ENCODE peak calls at places on chromosome 15, in six cellular contexts. F is H7, Q is GM23338, L is skeletal muscle cell, R is astrocyte of the spinal cord, U is GM12865. D is an unnamed sample.

GRCh38 chr15:32747886-32748285 is 30.1 kb downstream of the GREM1 start:
- DNase-seq in U (no peak), Q (no peak), R (no peak), F (no peak), L (peak), D (no peak)

GRCh38 chr15:33330931-33331330 is 20.2 kb downstream of the RYR3 start:
- DNase-seq in F (no peak), L (no peak), Q (no peak), U (no peak), R (no peak), D (no peak)

GRCh38 chr15:81480645-81481053 is 106.6 kb upstream of the TMC3 start:
- DNase-seq in U (peak), F (no peak), L (no peak), Q (peak), R (peak), D (peak)

GRCh38 chr15:67186226-67186649 is 68.2 kb downstream of the AAGAB start:
- DNase-seq in U (no peak), Q (no peak), L (no peak), F (no peak), R (no peak), D (no peak)

GRCh38 chr15:68188647-68189046 is 16.5 kb downstream of the CALML4 start:
- DNase-seq in Q (no peak), L (no peak), U (no peak), F (no peak), R (no peak), D (no peak)

GRCh38 chr15:34161329-34161953 is 48.5 kb downstream of the KATNBL1 start:
- DNase-seq in F (no peak), Q (peak), U (no peak), R (no peak), L (no peak), D (no peak)

GRCh38 chr15:64749999-64750657 is 25.3 kb downstream of the RBPMS2 start:
- DNase-seq in L (no peak), F (peak), R (no peak), U (no peak), Q (peak), D (no peak)

GRCh38 chr15:82543155-82543554 is 2.9 kb upstream of the RPS17 start:
- DNase-seq in F (peak), L (peak), R (peak), U (no peak), Q (peak), D (no peak)

GRCh38 chr15:96947830-96948229 is 617.3 kb downstream of the NR2F2 start:
- DNase-seq in U (no peak), L (no peak), R (peak), F (peak), Q (peak), D (no peak)

GRCh38 chr15:63335543-63336240 is 46.0 kb downstream of the CA12 start:
- DNase-seq in Q (no peak), F (no peak), U (no peak), R (no peak), L (no peak), D (no peak)

GRCh38 chr15:80615783-80616391 is 79.2 kb upstream of the ABHD17C start:
- DNase-seq in L (peak), U (no peak), F (no peak), R (peak), Q (no peak), D (no peak)

GRCh38 chr15:71440479-71441071 is 325.3 kb downstream of the THSD4 start:
- DNase-seq in R (peak), L (peak), U (peak), Q (peak), F (peak), D (peak)

GRCh38 chr15:66039117-66039860 is 170.0 kb downstream of the RAB11A start:
- DNase-seq in U (no peak), L (no peak), Q (peak), F (peak), R (no peak), D (no peak)

GRCh38 chr15:49627407-49627877 is 6.6 kb downstream of the DTWD1 start:
- DNase-seq in Q (no peak), U (no peak), R (peak), L (no peak), F (no peak), D (no peak)

GRCh38 chr15:82064824-82065223 is 19.0 kb upstream of the MEX3B start:
- DNase-seq in F (no peak), Q (no peak), U (no peak), R (no peak), L (no peak), D (no peak)

GRCh38 chr15:51290720-51291119 is 47.7 kb downstream of the CYP19A1 start:
- DNase-seq in Q (no peak), U (no peak), F (no peak), R (no peak), L (no peak), D (no peak)

GRCh38 chr15:64634576-64635485 is 140.6 kb downstream of the RBPMS2 start:
- DNase-seq in Q (peak), L (no peak), R (peak), U (peak), F (peak), D (no peak)

GRCh38 chr15:95169701-95170459 is 938.5 kb downstream of the MCTP2 start:
- DNase-seq in Q (no peak), R (no peak), F (no peak), U (no peak), L (peak), D (no peak)

GRCh38 chr15:85094685-85095084 is 113.0 kb downstream of the PDE8A start:
- DNase-seq in U (no peak), F (no peak), L (peak), R (peak), Q (no peak), D (no peak)

GRCh38 chr15:49082960-49083359 is 36.7 kb upstream of the SECISBP2L start:
- DNase-seq in F (no peak), U (no peak), L (no peak), R (peak), Q (no peak), D (no peak)

GRCh38 chr15:84681822-84682221 is 23.8 kb upstream of the NMB start:
- DNase-seq in F (no peak), U (no peak), R (peak), L (peak), Q (no peak), D (no peak)

GRCh38 chr15:66901336-66902100 is 163.9 kb upstream of the SMAD3 start:
- DNase-seq in U (no peak), F (no peak), R (peak), Q (no peak), L (no peak), D (no peak)

GRCh38 chr15:42270551-42270950 is 2.5 kb upstream of the GANC start:
- DNase-seq in R (no peak), F (no peak), L (no peak), U (no peak), Q (no peak), D (no peak)

GRCh38 chr15:42273900-42274692 is 863 bp upstream of the TMEM87A start:
- DNase-seq in R (peak), U (peak), L (peak), Q (peak), F (no peak), D (no peak)

GRCh38 chr15:42272768-42273098 is 268 bp upstream of the GANC start:
- DNase-seq in L (no peak), Q (peak), U (no peak), R (no peak), F (no peak), D (no peak)

GRCh38 chr15:42273099-42273899 is at the start of the genes GANC and TMEM87A:
- DNase-seq in L (peak), Q (peak), R (peak), F (peak), U (peak), D (peak)

DNA sequence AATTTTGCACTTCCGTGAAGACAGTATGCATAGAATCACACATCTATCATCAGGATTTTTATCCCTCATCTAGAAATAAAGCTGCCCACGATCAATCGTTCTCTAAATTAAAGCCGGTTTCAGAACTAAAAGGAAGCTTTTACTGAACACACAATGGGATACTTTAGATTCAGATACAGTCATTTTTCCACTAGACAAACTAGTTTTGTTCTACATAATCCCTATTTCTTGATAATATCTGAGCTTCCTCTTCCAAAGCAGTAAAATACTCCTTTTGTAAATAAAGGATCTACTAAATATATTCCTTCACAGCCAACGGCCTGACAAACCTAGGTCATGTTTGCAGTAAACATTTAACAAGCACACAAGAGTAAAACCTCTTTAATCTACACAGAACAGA is 2.0 kb upstream of the GANC start:
- DNase-seq in U (no peak), Q (no peak), R (no peak), L (no peak), F (no peak), D (no peak)
- H3K4me3 ChIP-seq in U (peak), Q (no peak), R (no peak), L (peak), F (no peak), D (peak)

GRCh38 chr15:39584266-39584659 is 3.4 kb downstream of the THBS1 start:
- DNase-seq in F (no peak), U (no peak), R (no peak), Q (no peak), L (no peak), D (no peak)
- H3K4me3 ChIP-seq in F (no peak), U (no peak), R (peak), Q (no peak), L (peak), D (no peak)

DNA sequence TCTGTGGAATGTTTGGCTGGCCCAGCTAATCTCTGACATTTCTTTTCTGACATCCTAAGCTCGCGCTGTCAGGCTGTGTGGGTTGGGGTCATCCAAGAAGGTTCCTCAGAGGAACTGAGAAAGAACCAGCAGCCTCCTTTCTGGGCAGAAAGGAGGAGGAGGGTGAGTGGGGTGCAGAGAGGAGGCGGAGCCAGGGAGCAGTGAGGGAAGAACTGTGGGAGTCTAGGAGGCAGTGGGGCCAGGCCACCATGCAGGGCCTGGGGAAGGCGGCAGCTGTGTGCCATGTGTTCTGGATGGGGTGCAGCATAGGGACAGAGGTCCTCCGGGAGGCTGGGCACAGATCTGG is 5.3 kb downstream of the SEMA7A start:
- DNase-seq in R (no peak), L (no peak), Q (no peak), U (peak), F (peak), D (no peak)
- H3K4me3 ChIP-seq in R (no peak), L (no peak), Q (no peak), U (peak), F (no peak), D (no peak)

GRCh38 chr15:92655178-92655995 is at the start of gene FAM174B:
- DNase-seq in Q (peak), L (no peak), F (peak), R (no peak), U (peak), D (no peak)
- H3K4me3 ChIP-seq in Q (peak), L (peak), F (peak), R (peak), U (peak), D (peak)

D was measured in SK-N-MC.